ENCODE peak calls at places on chromosome 11, in five cellular contexts. Z is BE2C, K is GM20000, L is PC-3, E is GM13976. I is an unnamed sample.

GRCh38 chr11:10866893-10867331 is 9.1 kb upstream of the ZBED5 start:
- DNase-seq in Z (peak), K (no peak), L (peak), E (no peak), I (no peak)

GRCh38 chr11:2095198-2095520 is 44.0 kb downstream of the IGF2 start:
- DNase-seq in Z (no peak), K (no peak), L (no peak), E (no peak), I (no peak)

GRCh38 chr11:132200303-132200936 is 830.0 kb downstream of the NTM start:
- DNase-seq in Z (no peak), K (no peak), L (no peak), E (no peak), I (no peak)

GRCh38 chr11:23127706-23128105 is 267.4 kb upstream of the CCDC179 start:
- DNase-seq in Z (no peak), K (no peak), L (peak), E (no peak), I (no peak)

GRCh38 chr11:45896392-45897068 is 10.5 kb downstream of the FREY1 start:
- DNase-seq in Z (peak), K (no peak), L (no peak), E (no peak), I (peak)

GRCh38 chr11:115080923-115081322 is 402.6 kb downstream of the NXPE2 start:
- DNase-seq in Z (no peak), K (no peak), L (no peak), E (no peak), I (no peak)

GRCh38 chr11:1226981-1227550 is 4.2 kb downstream of the MUC5B start:
- DNase-seq in Z (peak), K (peak), L (no peak), E (no peak), I (peak)

GRCh38 chr11:121904148-121904547 is 211.9 kb downstream of the BLID start:
- DNase-seq in Z (no peak), K (no peak), L (no peak), E (peak), I (no peak)

GRCh38 chr11:61757213-61757862 is 4.9 kb downstream of the MYRF start:
- DNase-seq in Z (no peak), K (no peak), L (no peak), E (no peak), I (no peak)

GRCh38 chr11:78354741-78355705 is 62.6 kb downstream of the GAB2 start:
- DNase-seq in Z (peak), K (peak), L (no peak), E (no peak), I (peak)

GRCh38 chr11:62195945-62196344 is 5.9 kb downstream of the SCGB1D1 start:
- DNase-seq in Z (no peak), K (no peak), L (no peak), E (no peak), I (no peak)

GRCh38 chr11:6475936-6476335 is 2.2 kb upstream of the TRIM3 start:
- DNase-seq in Z (no peak), K (no peak), L (peak), E (no peak), I (no peak)

GRCh38 chr11:113904379-113905101 is at the start of gene HTR3B:
- DNase-seq in Z (peak), K (no peak), L (no peak), E (no peak), I (no peak)

GRCh38 chr11:65183201-65183891 is 1.6 kb downstream of the CAPN1 start:
- DNase-seq in Z (no peak), K (no peak), L (peak), E (no peak), I (no peak)

GRCh38 chr11:79796704-79797103 is 355.9 kb upstream of the TENM4 start:
- DNase-seq in Z (no peak), K (no peak), L (no peak), E (no peak), I (no peak)

GRCh38 chr11:43212279-43212678 is 99.5 kb upstream of the API5 start:
- DNase-seq in Z (no peak), K (no peak), L (no peak), E (no peak), I (peak)

GRCh38 chr11:114293201-114293711 is 2.9 kb upstream of the NNMT start:
- DNase-seq in Z (no peak), K (no peak), L (peak), E (no peak), I (no peak)

GRCh38 chr11:10975287-10975721 is 117.5 kb upstream of the ZBED5 start:
- DNase-seq in Z (no peak), K (no peak), L (no peak), E (no peak), I (no peak)

GRCh38 chr11:106482920-106483761 is 405.7 kb downstream of the AASDHPPT start:
- DNase-seq in Z (peak), K (no peak), L (peak), E (no peak), I (no peak)

GRCh38 chr11:113278481-113278880 is 35.9 kb upstream of the TTC12 start:
- DNase-seq in Z (no peak), K (no peak), L (no peak), E (no peak), I (no peak)

GRCh38 chr11:69229521-69229920 is 64.4 kb upstream of the MYEOV start:
- DNase-seq in Z (no peak), K (no peak), L (no peak), E (no peak), I (no peak)

GRCh38 chr11:46273511-46274205 is 3.8 kb upstream of the CREB3L1 start:
- DNase-seq in Z (no peak), K (no peak), L (peak), E (no peak), I (no peak)

GRCh38 chr11:46112961-46113617 is 8.2 kb downstream of the PHF21A start:
- DNase-seq in Z (peak), K (peak), L (peak), E (no peak), I (no peak)

GRCh38 chr11:1269957-1270356 is 39.5 kb downstream of the TOLLIP start:
- DNase-seq in Z (no peak), K (no peak), L (no peak), E (no peak), I (no peak)

GRCh38 chr11:75554258-75555022 is 7.6 kb upstream of the SERPINH1 start:
- DNase-seq in Z (peak), K (no peak), L (no peak), E (no peak), I (peak)

GRCh38 chr11:126564588-126564987 is 209.1 kb downstream of the ST3GAL4 start:
- DNase-seq in Z (no peak), K (no peak), L (no peak), E (no peak), I (no peak)

GRCh38 chr11:29527391-29527936 is 489.4 kb downstream of the KCNA4 start:
- DNase-seq in Z (no peak), K (no peak), L (peak), E (no peak), I (no peak)

GRCh38 chr11:45157247-45158209 is 11.1 kb downstream of the PRDM11 start:
- DNase-seq in Z (no peak), K (no peak), L (no peak), E (no peak), I (no peak)

DNA sequence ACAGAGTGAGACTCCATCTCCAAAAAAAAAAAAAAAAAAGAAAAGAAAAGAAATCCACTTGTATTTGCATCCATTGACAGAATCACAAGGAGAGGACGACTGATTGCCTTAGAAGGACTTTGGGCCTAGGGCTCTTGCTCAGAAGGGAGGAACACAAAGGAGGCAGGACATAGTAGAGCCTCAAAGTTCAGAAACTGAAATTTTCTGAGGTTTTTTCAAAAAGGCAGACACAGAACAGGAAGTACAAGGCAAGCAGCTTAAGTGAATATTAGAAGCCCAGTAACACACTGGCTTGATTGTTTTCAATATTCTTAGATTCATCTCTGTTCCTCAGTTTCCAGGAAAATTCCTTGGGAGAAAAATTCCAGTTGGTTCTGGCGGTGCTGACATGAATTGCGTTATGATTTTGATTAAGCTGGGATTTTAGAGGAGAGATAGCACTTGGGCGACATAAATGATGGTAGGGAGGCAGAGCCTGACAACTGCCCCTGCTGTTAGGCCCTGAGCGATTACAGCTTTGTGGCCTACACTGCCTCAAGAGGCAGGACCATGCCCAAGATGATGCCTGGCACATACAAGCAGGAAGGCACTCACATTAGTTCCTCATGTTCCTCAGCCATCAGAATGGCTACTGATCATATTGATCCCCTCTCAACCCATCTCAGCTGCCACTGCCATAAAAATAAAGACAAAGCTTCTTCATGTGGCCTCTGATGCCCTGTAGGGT is 15.3 kb downstream of the CLPB start:
- DNase-seq in Z (no peak), K (peak), L (no peak), E (peak), I (no peak)
- TF ChIP-seq CTCF in Z (peak), K (no peak), L (no peak), E (no peak), I (no peak)

DNA sequence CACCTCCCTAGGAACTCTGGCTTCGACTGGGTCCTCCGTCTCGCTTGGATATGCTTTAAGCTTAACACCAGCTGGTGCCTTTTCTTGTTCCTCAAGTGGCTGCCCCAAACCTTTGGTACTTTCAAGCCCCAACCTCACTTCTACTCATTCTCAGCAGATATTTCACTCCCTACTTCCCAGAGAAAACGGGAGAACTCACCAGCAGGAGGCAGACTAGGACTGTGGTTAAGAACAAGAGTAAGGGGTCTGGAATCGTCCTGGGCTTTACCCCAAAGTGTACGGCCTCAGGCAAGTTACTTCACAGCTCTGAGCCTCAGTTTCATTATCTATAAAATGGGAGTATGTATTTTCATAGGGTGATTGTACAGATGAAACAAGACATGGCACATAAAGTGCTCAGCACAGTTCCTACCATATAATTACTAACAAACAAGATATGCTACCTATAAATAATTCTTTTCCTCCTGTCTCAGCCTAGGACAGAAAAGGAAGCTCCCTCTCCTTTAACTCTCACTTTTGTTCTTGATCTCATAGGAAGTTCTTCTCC is 37.8 kb downstream of the PAMR1 start:
- DNase-seq in Z (peak), K (no peak), L (peak), E (no peak), I (peak)
- TF ChIP-seq CTCF in Z (peak), K (peak), L (peak), E (no peak), I (peak)

GRCh38 chr11:4947505-4947904 is at the start of gene OR51A4:
- DNase-seq in Z (no peak), K (no peak), L (no peak), E (no peak), I (no peak)
- TF ChIP-seq CTCF in Z (no peak), K (no peak), L (no peak), E (no peak), I (no peak)

DNA sequence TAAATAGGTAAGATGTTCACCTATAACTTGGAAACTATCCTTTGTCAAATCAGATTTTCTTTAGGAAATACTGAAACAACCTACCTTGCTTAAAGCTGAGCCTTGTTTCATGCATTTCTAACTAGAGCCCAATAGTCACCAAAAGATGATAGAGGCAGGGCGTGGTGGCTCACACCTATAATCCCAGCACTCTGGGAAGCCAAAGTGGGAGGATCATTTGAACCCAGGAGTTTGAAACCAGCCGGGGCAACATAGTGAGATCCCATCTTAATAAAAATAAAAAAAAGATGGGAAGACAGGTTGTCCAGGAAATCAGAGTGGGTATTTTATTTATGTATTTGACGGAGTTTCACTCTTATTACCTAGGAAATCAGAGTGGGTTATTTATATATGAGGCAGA is 38.3 kb downstream of the DDX6 start:
- DNase-seq in Z (no peak), K (no peak), L (no peak), E (no peak), I (no peak)
- TF ChIP-seq CTCF in Z (no peak), K (no peak), L (no peak), E (no peak), I (no peak)

I was measured in glutamatergic neuron.